ENCODE peak calls at places on chromosomes 5 and 9, in four cellular contexts. One of them, this sample, is unnamed.

GRCh38 chr5:8473827-8474568 is 605.0 kb downstream of the MTRR start:
- DNase-seq in Panc1: no peak
- DNase-seq in BE2C: no peak
- DNase-seq in NB4: no peak
- DNase-seq in this sample: no peak

GRCh38 chr5:107554776-107555424 is 115.8 kb downstream of the EFNA5 start:
- DNase-seq in NB4: no peak
- DNase-seq in BE2C: peak; percentile 33
- DNase-seq in Panc1: no peak
- DNase-seq in this sample: no peak

GRCh38 chr5:143080982-143081381 is 310.8 kb downstream of the ARHGAP26 start:
- DNase-seq in NB4: no peak
- DNase-seq in BE2C: no peak
- DNase-seq in Panc1: no peak
- DNase-seq in this sample: no peak

GRCh38 chr9:109990541-109990940 is 210.5 kb downstream of the PALM2AKAP2 start:
- DNase-seq in BE2C: no peak
- DNase-seq in NB4: no peak
- DNase-seq in Panc1: no peak
- DNase-seq in this sample: no peak

GRCh38 chr9:8140557-8140956 is 341.0 kb upstream of the DMAC1 start:
- DNase-seq in NB4: no peak
- DNase-seq in Panc1: no peak
- DNase-seq in BE2C: no peak
- DNase-seq in this sample: no peak

GRCh38 chr9:134571326-134571871 is 70.2 kb upstream of the COL5A1 start:
- DNase-seq in BE2C: no peak
- DNase-seq in NB4: no peak
- DNase-seq in Panc1: no peak
- DNase-seq in this sample: no peak

GRCh38 chr5:147344861-147345260 is 110.0 kb downstream of the STK32A start:
- DNase-seq in NB4: peak; percentile 63
- DNase-seq in BE2C: no peak
- DNase-seq in Panc1: no peak
- DNase-seq in this sample: no peak

GRCh38 chr5:88875609-88876234 is 7.3 kb downstream of the MEF2C start:
- DNase-seq in BE2C: no peak
- DNase-seq in Panc1: no peak
- DNase-seq in NB4: no peak
- DNase-seq in this sample: no peak

GRCh38 chr9:74771262-74771585 is 116.5 kb downstream of the TRPM6 start:
- DNase-seq in BE2C: no peak
- DNase-seq in NB4: no peak
- DNase-seq in Panc1: no peak
- DNase-seq in this sample: no peak

GRCh38 chr5:59856324-59856723 is 37.2 kb downstream of the PDE4D start:
- DNase-seq in NB4: no peak
- DNase-seq in BE2C: no peak
- DNase-seq in Panc1: no peak
- DNase-seq in this sample: no peak

GRCh38 chr5:151093476-151093889 is 12.6 kb upstream of the TNIP1 start:
- DNase-seq in Panc1: no peak
- DNase-seq in BE2C: no peak
- DNase-seq in NB4: peak; percentile 74
- DNase-seq in this sample: no peak

GRCh38 chr5:149417714-149418368 is 38.7 kb upstream of the IL17B start:
- DNase-seq in BE2C: no peak
- DNase-seq in Panc1: no peak
- DNase-seq in NB4: no peak
- DNase-seq in this sample: no peak

GRCh38 chr9:16039988-16040761 is 487.3 kb downstream of the CCDC171 start:
- DNase-seq in Panc1: no peak
- DNase-seq in BE2C: peak; percentile 23
- DNase-seq in NB4: no peak
- DNase-seq in this sample: peak; percentile 51

GRCh38 chr9:128073260-128073886 is 5.3 kb downstream of the SLC25A25 start:
- DNase-seq in Panc1: no peak
- DNase-seq in NB4: no peak
- DNase-seq in BE2C: no peak
- DNase-seq in this sample: no peak

DNA sequence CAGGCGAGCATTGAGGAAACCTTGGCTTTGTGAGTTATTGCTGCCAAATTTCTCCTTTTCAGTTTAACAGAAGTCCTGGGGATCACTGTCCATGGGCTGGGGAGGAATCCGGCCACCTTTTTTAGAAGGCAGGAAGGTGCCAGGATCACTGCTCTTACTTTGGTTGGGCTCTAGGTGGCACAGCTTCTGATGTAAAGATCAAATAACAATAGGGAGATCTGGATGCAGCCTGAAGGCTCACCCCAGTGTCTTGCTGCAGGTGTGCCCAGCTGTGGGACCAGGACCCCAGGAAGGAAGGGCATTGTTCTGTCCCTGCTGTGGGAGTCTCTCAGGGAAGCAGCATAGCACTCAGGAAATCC is 69.5 kb downstream of the DAB2IP start:
- DNase-seq in NB4: no peak
- DNase-seq in BE2C: no peak
- DNase-seq in Panc1: no peak
- DNase-seq in this sample: no peak
- TF ChIP-seq CTCF in NB4: no peak
- TF ChIP-seq CTCF in BE2C: no peak
- TF ChIP-seq CTCF in Panc1: no peak
- TF ChIP-seq CTCF in this sample: no peak

GRCh38 chr9:121222524-121223171 is 21.0 kb upstream of the RAB14 start:
- DNase-seq in BE2C: peak; percentile 51
- DNase-seq in Panc1: no peak
- DNase-seq in NB4: peak; percentile 72
- DNase-seq in this sample: peak; percentile 13
- TF ChIP-seq CTCF in BE2C: peak; percentile 89
- TF ChIP-seq CTCF in Panc1: peak; percentile 76
- TF ChIP-seq CTCF in NB4: peak; percentile 71
- TF ChIP-seq CTCF in this sample: peak; percentile 69

GRCh38 chr5:10457682-10458574 is 16.2 kb downstream of the ROPN1L start:
- DNase-seq in NB4: no peak
- DNase-seq in BE2C: peak; percentile 84
- DNase-seq in Panc1: no peak
- DNase-seq in this sample: peak; percentile 27
- TF ChIP-seq CTCF in NB4: no peak
- TF ChIP-seq CTCF in BE2C: peak; percentile 43
- TF ChIP-seq CTCF in Panc1: no peak
- TF ChIP-seq CTCF in this sample: no peak

GRCh38 chr5:72079288-72079687 is 28.0 kb upstream of the MAP1B start:
- DNase-seq in BE2C: peak; percentile 67
- DNase-seq in Panc1: no peak
- DNase-seq in NB4: no peak
- DNase-seq in this sample: peak; percentile 45
- TF ChIP-seq CTCF in BE2C: peak; percentile 37
- TF ChIP-seq CTCF in Panc1: peak; percentile 15
- TF ChIP-seq CTCF in NB4: no peak
- TF ChIP-seq CTCF in this sample: no peak

GRCh38 chr5:98769006-98769255 is 4.5 kb upstream of the RGMB start:
- DNase-seq in BE2C: no peak
- DNase-seq in NB4: no peak
- DNase-seq in Panc1: no peak
- DNase-seq in this sample: peak; percentile 82
- TF ChIP-seq CTCF in BE2C: peak; percentile 74
- TF ChIP-seq CTCF in NB4: no peak
- TF ChIP-seq CTCF in Panc1: no peak
- TF ChIP-seq CTCF in this sample: peak; percentile 60